ENCODE peak calls at places on chromosomes 2 and 18, in six cellular contexts. One of them, this sample, is unnamed.

GRCh38 chr2:162301877-162302276 is 16.6 kb downstream of the IFIH1 start:
- DNase-seq in mesenchymal stem cell: no peak
- DNase-seq in mammary epithelial cell: no peak
- DNase-seq in GM23248: no peak
- DNase-seq in hepatocyte: no peak
- DNase-seq in OCI-LY7: no peak
- DNase-seq in this sample: no peak

GRCh38 chr2:72694715-72695496 is 130.9 kb downstream of the EXOC6B start:
- DNase-seq in mesenchymal stem cell: peak
- DNase-seq in mammary epithelial cell: no peak
- DNase-seq in GM23248: peak
- DNase-seq in hepatocyte: peak
- DNase-seq in OCI-LY7: no peak
- DNase-seq in this sample: no peak

GRCh38 chr2:45045706-45046105 is 36.5 kb upstream of the SIX2 start:
- DNase-seq in mesenchymal stem cell: no peak
- DNase-seq in mammary epithelial cell: no peak
- DNase-seq in GM23248: no peak
- DNase-seq in hepatocyte: no peak
- DNase-seq in OCI-LY7: no peak
- DNase-seq in this sample: no peak

GRCh38 chr2:100017633-100018032 is 124.8 kb downstream of the AFF3 start:
- DNase-seq in mesenchymal stem cell: peak
- DNase-seq in mammary epithelial cell: no peak
- DNase-seq in GM23248: peak
- DNase-seq in hepatocyte: no peak
- DNase-seq in OCI-LY7: peak
- DNase-seq in this sample: no peak

GRCh38 chr18:50287028-50287440 is 458 bp downstream of the CXXC1 start:
- DNase-seq in mesenchymal stem cell: no peak
- DNase-seq in mammary epithelial cell: no peak
- DNase-seq in GM23248: no peak
- DNase-seq in hepatocyte: no peak
- DNase-seq in OCI-LY7: no peak
- DNase-seq in this sample: no peak

GRCh38 chr2:123953848-123954247 is 71.2 kb upstream of the CNTNAP5 start:
- DNase-seq in mesenchymal stem cell: peak
- DNase-seq in mammary epithelial cell: peak
- DNase-seq in GM23248: peak
- DNase-seq in hepatocyte: peak
- DNase-seq in OCI-LY7: no peak
- DNase-seq in this sample: no peak

GRCh38 chr18:2917255-2918047 is 70.6 kb downstream of the EMILIN2 start:
- DNase-seq in mesenchymal stem cell: no peak
- DNase-seq in mammary epithelial cell: no peak
- DNase-seq in GM23248: no peak
- DNase-seq in hepatocyte: no peak
- DNase-seq in OCI-LY7: peak
- DNase-seq in this sample: no peak

GRCh38 chr2:84797271-84797670 is 83.6 kb downstream of the TRABD2A start:
- DNase-seq in mesenchymal stem cell: no peak
- DNase-seq in mammary epithelial cell: no peak
- DNase-seq in GM23248: no peak
- DNase-seq in hepatocyte: no peak
- DNase-seq in OCI-LY7: no peak
- DNase-seq in this sample: no peak

GRCh38 chr2:237596518-237596855 is 6.0 kb upstream of the RAB17 start:
- DNase-seq in mesenchymal stem cell: no peak
- DNase-seq in mammary epithelial cell: no peak
- DNase-seq in GM23248: no peak
- DNase-seq in hepatocyte: no peak
- DNase-seq in OCI-LY7: no peak
- DNase-seq in this sample: no peak

GRCh38 chr2:16617282-16618266 is 48.1 kb downstream of the CYRIA start:
- DNase-seq in mesenchymal stem cell: peak
- DNase-seq in mammary epithelial cell: no peak
- DNase-seq in GM23248: peak
- DNase-seq in hepatocyte: peak
- DNase-seq in OCI-LY7: no peak
- DNase-seq in this sample: no peak

GRCh38 chr2:39629646-39630045 is 36.1 kb upstream of the TMEM178A start:
- DNase-seq in mesenchymal stem cell: no peak
- DNase-seq in mammary epithelial cell: peak
- DNase-seq in GM23248: peak
- DNase-seq in hepatocyte: no peak
- DNase-seq in OCI-LY7: no peak
- DNase-seq in this sample: no peak

GRCh38 chr18:76803814-76804213 is 18.5 kb upstream of the ZNF236 start:
- DNase-seq in mesenchymal stem cell: peak
- DNase-seq in mammary epithelial cell: peak
- DNase-seq in GM23248: peak
- DNase-seq in hepatocyte: peak
- DNase-seq in OCI-LY7: peak
- DNase-seq in this sample: peak

GRCh38 chr2:31401580-31401979 is 13.0 kb downstream of the XDH start:
- DNase-seq in mesenchymal stem cell: peak
- DNase-seq in mammary epithelial cell: peak
- DNase-seq in GM23248: peak
- DNase-seq in hepatocyte: no peak
- DNase-seq in OCI-LY7: no peak
- DNase-seq in this sample: no peak

GRCh38 chr2:196696423-196697073 is 57.0 kb downstream of the CCDC150 start:
- DNase-seq in mesenchymal stem cell: peak
- DNase-seq in mammary epithelial cell: peak
- DNase-seq in GM23248: peak
- DNase-seq in hepatocyte: peak
- DNase-seq in OCI-LY7: no peak
- DNase-seq in this sample: no peak

GRCh38 chr2:207256476-207257207 is 90.9 kb upstream of the KLF7 start:
- DNase-seq in mesenchymal stem cell: peak
- DNase-seq in mammary epithelial cell: no peak
- DNase-seq in GM23248: peak
- DNase-seq in hepatocyte: no peak
- DNase-seq in OCI-LY7: no peak
- DNase-seq in this sample: no peak

GRCh38 chr2:38037757-38038615 is 38.0 kb downstream of the CYP1B1 start:
- DNase-seq in mesenchymal stem cell: peak
- DNase-seq in mammary epithelial cell: peak
- DNase-seq in GM23248: peak
- DNase-seq in hepatocyte: peak
- DNase-seq in OCI-LY7: no peak
- DNase-seq in this sample: no peak

GRCh38 chr2:236933351-236933750 is 152.3 kb upstream of the COPS8 start:
- DNase-seq in mesenchymal stem cell: no peak
- DNase-seq in mammary epithelial cell: no peak
- DNase-seq in GM23248: no peak
- DNase-seq in hepatocyte: no peak
- DNase-seq in OCI-LY7: no peak
- DNase-seq in this sample: no peak

GRCh38 chr2:26740890-26741302 is 23.2 kb upstream of the SLC35F6 start:
- DNase-seq in mesenchymal stem cell: peak
- DNase-seq in mammary epithelial cell: no peak
- DNase-seq in GM23248: peak
- DNase-seq in hepatocyte: peak
- DNase-seq in OCI-LY7: no peak
- DNase-seq in this sample: peak

GRCh38 chr2:212109792-212110680 is 428.6 kb downstream of the ERBB4 start:
- DNase-seq in mesenchymal stem cell: no peak
- DNase-seq in mammary epithelial cell: no peak
- DNase-seq in GM23248: no peak
- DNase-seq in hepatocyte: peak
- DNase-seq in OCI-LY7: no peak
- DNase-seq in this sample: no peak

GRCh38 chr2:73701968-73702665 is 35.0 kb downstream of the TPRKB start:
- DNase-seq in mesenchymal stem cell: no peak
- DNase-seq in mammary epithelial cell: no peak
- DNase-seq in GM23248: no peak
- DNase-seq in hepatocyte: no peak
- DNase-seq in OCI-LY7: no peak
- DNase-seq in this sample: no peak

GRCh38 chr2:212227755-212228154 is 310.8 kb downstream of the ERBB4 start:
- DNase-seq in mesenchymal stem cell: peak
- DNase-seq in mammary epithelial cell: peak
- DNase-seq in GM23248: peak
- DNase-seq in hepatocyte: peak
- DNase-seq in OCI-LY7: no peak
- DNase-seq in this sample: no peak

GRCh38 chr2:127384529-127384928 is 3.2 kb downstream of the MAP3K2 start:
- DNase-seq in mesenchymal stem cell: no peak
- DNase-seq in mammary epithelial cell: no peak
- DNase-seq in GM23248: no peak
- DNase-seq in hepatocyte: no peak
- DNase-seq in OCI-LY7: no peak
- DNase-seq in this sample: no peak

GRCh38 chr2:241179894-241180293 is 8.6 kb upstream of the ANO7 start:
- DNase-seq in mesenchymal stem cell: no peak
- DNase-seq in mammary epithelial cell: no peak
- DNase-seq in GM23248: peak
- DNase-seq in hepatocyte: no peak
- DNase-seq in OCI-LY7: no peak
- DNase-seq in this sample: no peak

DNA sequence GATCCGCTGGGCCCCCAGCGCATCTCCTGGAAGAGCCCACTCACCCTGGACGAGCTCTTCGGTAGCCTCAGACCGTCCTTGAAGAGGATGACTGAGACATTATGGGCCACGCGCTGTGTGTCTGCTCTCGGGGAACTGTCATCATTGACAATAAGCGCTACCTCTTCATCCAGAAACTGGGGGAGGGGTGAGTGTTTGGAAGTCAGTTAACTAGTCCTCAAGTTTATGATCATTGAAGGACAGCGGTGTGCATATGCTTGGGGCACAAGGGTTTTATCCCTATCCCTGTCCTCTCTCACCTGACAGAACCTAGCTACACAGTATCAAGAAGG is 586 bp downstream of the STK16 start:
- DNase-seq in mesenchymal stem cell: no peak
- DNase-seq in mammary epithelial cell: no peak
- DNase-seq in GM23248: peak
- DNase-seq in hepatocyte: peak
- DNase-seq in OCI-LY7: no peak
- DNase-seq in this sample: no peak
- H2AFZ ChIP-seq in mesenchymal stem cell: no peak
- H2AFZ ChIP-seq in mammary epithelial cell: peak
- H2AFZ ChIP-seq in GM23248: peak
- H2AFZ ChIP-seq in hepatocyte: peak
- H2AFZ ChIP-seq in OCI-LY7: no peak
- H2AFZ ChIP-seq in this sample: peak

GRCh38 chr2:219887870-219888269 is 260.4 kb downstream of the SLC4A3 start:
- DNase-seq in mesenchymal stem cell: no peak
- DNase-seq in mammary epithelial cell: peak
- DNase-seq in GM23248: peak
- DNase-seq in hepatocyte: no peak
- DNase-seq in OCI-LY7: no peak
- DNase-seq in this sample: no peak
- H2AFZ ChIP-seq in mesenchymal stem cell: no peak
- H2AFZ ChIP-seq in mammary epithelial cell: no peak
- H2AFZ ChIP-seq in GM23248: no peak
- H2AFZ ChIP-seq in hepatocyte: no peak
- H2AFZ ChIP-seq in OCI-LY7: no peak
- H2AFZ ChIP-seq in this sample: no peak

DNA sequence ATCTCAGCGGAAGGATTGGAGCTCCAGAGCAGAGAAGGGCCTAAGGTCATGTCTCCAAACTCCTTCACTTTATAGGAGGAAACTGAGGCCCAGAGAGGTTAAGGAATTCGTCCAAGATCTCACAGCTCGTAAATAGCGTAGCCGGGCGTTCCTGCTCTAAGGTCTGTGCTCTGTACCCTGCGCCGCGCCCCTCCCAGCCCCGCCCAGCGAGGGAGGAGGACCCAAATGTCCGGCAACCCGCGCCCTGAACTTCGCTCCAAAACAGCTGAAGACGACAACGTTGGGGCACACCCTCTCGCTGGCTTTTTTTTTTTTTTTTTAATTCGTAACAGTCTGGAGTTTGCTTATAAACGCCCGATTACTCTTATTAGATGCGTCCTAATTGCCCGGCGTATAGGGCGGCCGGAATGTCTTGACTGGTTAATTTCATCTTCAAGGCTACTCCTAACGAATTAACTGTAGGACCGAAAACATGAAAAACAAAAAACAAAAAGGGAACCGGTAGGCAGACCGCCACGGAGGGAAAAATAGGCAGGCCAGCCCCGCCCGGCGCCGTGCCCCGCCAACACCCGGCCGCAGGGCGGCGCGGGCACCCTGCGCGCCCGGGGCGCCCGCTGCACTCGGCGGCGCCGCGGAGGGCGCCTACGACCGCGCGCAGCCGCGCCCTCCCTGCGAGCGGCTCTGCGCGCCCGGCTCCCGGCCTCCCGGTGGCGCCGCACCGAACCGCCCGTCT is 928 bp upstream of the FOSL2 start:
- DNase-seq in mesenchymal stem cell: peak
- DNase-seq in mammary epithelial cell: peak
- DNase-seq in GM23248: peak
- DNase-seq in hepatocyte: peak
- DNase-seq in OCI-LY7: peak
- DNase-seq in this sample: peak
- H2AFZ ChIP-seq in mesenchymal stem cell: peak
- H2AFZ ChIP-seq in mammary epithelial cell: peak
- H2AFZ ChIP-seq in GM23248: peak
- H2AFZ ChIP-seq in hepatocyte: no peak
- H2AFZ ChIP-seq in OCI-LY7: peak
- H2AFZ ChIP-seq in this sample: peak

GRCh38 chr2:102356381-102356712 is 751 bp downstream of the IL18R1 start:
- DNase-seq in mesenchymal stem cell: no peak
- DNase-seq in mammary epithelial cell: no peak
- DNase-seq in GM23248: no peak
- DNase-seq in hepatocyte: no peak
- DNase-seq in OCI-LY7: no peak
- DNase-seq in this sample: no peak
- H2AFZ ChIP-seq in mesenchymal stem cell: peak
- H2AFZ ChIP-seq in mammary epithelial cell: peak
- H2AFZ ChIP-seq in GM23248: peak
- H2AFZ ChIP-seq in hepatocyte: peak
- H2AFZ ChIP-seq in OCI-LY7: no peak
- H2AFZ ChIP-seq in this sample: peak

This sample was measured in MM.1S.